ENCODE peak calls at places on chromosomes 2 and 18, in ten cellular contexts. B is ACHN; A is GM20000; V is heart left ventricle; O is CD8-positive, alpha-beta T cell; K is cardiac muscle cell; T is Caco-2; Y is stimulated activated CD4-positive, alpha-beta T cell treated with anti-CD3 and anti-CD28 coated beads, Interleukin-12 subunit alpha, Interleukin-12 subunit beta, amount 100 ng/mL, for 24 hours; Z is ELR; J is endothelial cell. W is an unnamed sample.

GRCh38 chr2:174522553-174522952 is 35.7 kb upstream of the GPR155 start:
- DNase-seq in Z (peak; percentile 45), Y (no peak), K (no peak), O (no peak), A (no peak), T (no peak), V (no peak), B (peak; percentile 34), J (no peak), W (no peak)

GRCh38 chr18:24075731-24076130 is 61.2 kb downstream of the TTC39C start:
- DNase-seq in O (no peak), V (no peak), A (no peak), K (no peak), Z (peak; percentile 17), T (no peak), Y (no peak), B (no peak), J (no peak), W (no peak)

GRCh38 chr2:60533114-60534033 is 20.1 kb downstream of the BCL11A start:
- DNase-seq in J (no peak), V (no peak), Z (peak; percentile 28), B (no peak), K (no peak), O (no peak), T (no peak), Y (no peak), A (no peak), W (no peak)

GRCh38 chr2:118492335-118492734 is 355.1 kb downstream of the EN1 start:
- DNase-seq in B (peak; percentile 12), T (no peak), Y (no peak), J (no peak), O (no peak), A (no peak), V (no peak), Z (peak; percentile 27), K (no peak), W (no peak)

GRCh38 chr2:228798931-228799588 is 472.0 kb downstream of the PID1 start:
- DNase-seq in V (no peak), Y (no peak), T (no peak), K (no peak), B (no peak), J (no peak), A (no peak), O (no peak), Z (no peak), W (no peak)

GRCh38 chr2:166382448-166382847 is 6.7 kb upstream of the SCN9A start:
- DNase-seq in Y (no peak), O (no peak), T (no peak), Z (no peak), J (no peak), A (no peak), B (no peak), K (no peak), V (no peak), W (no peak)

GRCh38 chr2:163697429-163697828 is 38.4 kb downstream of the FIGN start:
- DNase-seq in K (no peak), O (no peak), V (no peak), B (no peak), Y (no peak), Z (no peak), A (no peak), T (no peak), J (no peak), W (no peak)

GRCh38 chr2:218883491-218884490 is 3.1 kb downstream of the WNT10A start:
- DNase-seq in V (no peak), K (peak; percentile 42), O (no peak), B (no peak), J (no peak), Z (no peak), Y (no peak), A (peak; percentile 83), T (peak; percentile 28), W (no peak)

GRCh38 chr2:100610381-100610831 is 47.6 kb downstream of the PDCL3 start:
- DNase-seq in Z (peak; percentile 75), T (peak; percentile 74), K (peak; percentile 65), J (peak; percentile 92), O (peak; percentile 73), Y (peak; percentile 69), B (peak; percentile 64), A (peak; percentile 59), V (peak; percentile 83), W (peak; percentile 71)

GRCh38 chr2:68185541-68186164 is 28.0 kb downstream of the PNO1 start:
- DNase-seq in B (peak; percentile 66), T (peak; percentile 58), Z (peak; percentile 73), V (no peak), O (peak; percentile 29), Y (peak; percentile 49), J (peak; percentile 66), K (peak; percentile 62), A (peak; percentile 41), W (peak; percentile 6)

GRCh38 chr2:178700922-178701342 is 106.3 kb downstream of the TTN start:
- DNase-seq in B (peak; percentile 48), V (no peak), A (peak; percentile 31), Z (peak; percentile 64), J (no peak), Y (no peak), T (no peak), K (peak; percentile 60), O (no peak), W (peak; percentile 37)

W was measured in HuH-7.5.